ENCODE peak calls at places on chromosomes 13 and 19, in five cellular contexts. S is stimulated activated CD4-positive, alpha-beta T cell treated with anti-CD3 and anti-CD28 coated beads, Interleukin-12 subunit alpha, Interleukin-12 subunit beta, amount 100 ng/mL, for 4 hours; N is AG08396; V is brain microvascular endothelial cell; L is H9. K is an unnamed sample.

GRCh38 chr19:574658-575526 is 2.5 kb downstream of the BSG start:
- DNase-seq in S (no peak), N (no peak), V (peak; percentile 15), L (no peak), K (peak; percentile 45)

GRCh38 chr13:39111145-39111544 is 72.9 kb downstream of the NHLRC3 start:
- DNase-seq in S (no peak), N (no peak), V (no peak), L (no peak), K (no peak)

GRCh38 chr19:996051-996838 is 4.0 kb upstream of the GRIN3B start:
- DNase-seq in S (peak; percentile 53), N (peak; percentile 76), V (peak; percentile 45), L (no peak), K (peak; percentile 58)

GRCh38 chr19:46599716-46600392 is 1.3 kb upstream of the CALM3 start:
- DNase-seq in S (no peak), N (no peak), V (no peak), L (peak; percentile 67), K (no peak)

GRCh38 chr13:50693755-50694154 is 149.7 kb downstream of the DLEU7 start:
- DNase-seq in S (no peak), N (peak; percentile 23), V (peak; percentile 46), L (no peak), K (peak; percentile 51)

GRCh38 chr13:84032116-84032515 is 149.8 kb upstream of the SLITRK1 start:
- DNase-seq in S (no peak), N (no peak), V (no peak), L (no peak), K (no peak)

GRCh38 chr19:41401483-41401882 is 3.9 kb downstream of the BCKDHA start:
- DNase-seq in S (no peak), N (no peak), V (no peak), L (no peak), K (no peak)

GRCh38 chr13:113903912-113904311 is 40.0 kb upstream of the GAS6 start:
- DNase-seq in S (no peak), N (no peak), V (no peak), L (no peak), K (no peak)

GRCh38 chr19:40270362-40271089 is 14.6 kb downstream of the AKT2 start:
- DNase-seq in S (no peak), N (no peak), V (no peak), L (peak; percentile 62), K (no peak)

GRCh38 chr19:1438933-1439358 is 750 bp downstream of the RPS15 start:
- DNase-seq in S (no peak), N (no peak), V (no peak), L (no peak), K (no peak)

GRCh38 chr19:40549007-40549708 is 27.5 kb upstream of the SHKBP1 start:
- DNase-seq in S (peak; percentile 74), N (peak; percentile 57), V (peak; percentile 14), L (peak; percentile 96), K (peak; percentile 38)

GRCh38 chr13:24208314-24208713 is 47.8 kb downstream of the SPATA13 start:
- DNase-seq in S (no peak), N (peak; percentile 62), V (peak; percentile 84), L (no peak), K (peak; percentile 29)

GRCh38 chr19:19475845-19476828 is 39.2 kb downstream of the TSSK6 start:
- DNase-seq in S (no peak), N (no peak), V (no peak), L (peak; percentile 58), K (no peak)

GRCh38 chr19:6677924-6678689 is 8.1 kb upstream of the TNFSF14 start:
- DNase-seq in S (peak; percentile 55), N (peak; percentile 27), V (no peak), L (peak; percentile 88), K (no peak)

GRCh38 chr19:45866400-45867176 is 2.5 kb downstream of the FOXA3 start:
- DNase-seq in S (no peak), N (no peak), V (no peak), L (no peak), K (no peak)

GRCh38 chr13:76463314-76463713 is 422.9 kb downstream of the KCTD12 start:
- DNase-seq in S (no peak), N (no peak), V (no peak), L (no peak), K (no peak)

GRCh38 chr13:35475960-35476943 is at the start of gene MAB21L1:
- DNase-seq in S (no peak), N (peak; percentile 58), V (peak; percentile 29), L (no peak), K (peak; percentile 3)

K was measured in H4.